ENCODE peak calls at places on chromosomes 12 and 14, in four cellular contexts. E, J, V and O are unnamed samples.

GRCh38 chr14:78170203-78170602 is at the start of gene NRXN3:
- DNase-seq in E (no peak), J (peak), V (no peak), O (no peak)

GRCh38 chr12:56028511-56029165 is 7.8 kb downstream of the IKZF4 start:
- DNase-seq in E (no peak), J (no peak), V (no peak), O (no peak)

GRCh38 chr12:1457901-1458300 is 136.5 kb downstream of the FBXL14 start:
- DNase-seq in E (peak), J (no peak), V (no peak), O (no peak)

GRCh38 chr12:85273411-85274075 is 6.5 kb upstream of the ALX1 start:
- DNase-seq in E (no peak), J (no peak), V (no peak), O (peak)

GRCh38 chr12:10113085-10113484 is 14.3 kb upstream of the CLEC1A start:
- DNase-seq in E (no peak), J (no peak), V (no peak), O (no peak)

GRCh38 chr14:50038398-50039119 is 77.8 kb downstream of the VCPKMT start:
- DNase-seq in E (peak), J (no peak), V (no peak), O (peak)

GRCh38 chr12:6758511-6758910 is 5.6 kb upstream of the MLF2 start:
- DNase-seq in E (no peak), J (no peak), V (no peak), O (no peak)

GRCh38 chr12:58711968-58712367 is 208.3 kb downstream of the LRIG3 start:
- DNase-seq in E (peak), J (no peak), V (no peak), O (no peak)

GRCh38 chr14:101008196-101008595 is 104.7 kb upstream of the RTL1 start:
- DNase-seq in E (no peak), J (peak), V (no peak), O (no peak)

GRCh38 chr14:85154714-85155113 is 375.2 kb upstream of the FLRT2 start:
- DNase-seq in E (no peak), J (no peak), V (no peak), O (no peak)

GRCh38 chr12:51863363-51863920 is 14.9 kb upstream of the FIGNL2 start:
- DNase-seq in E (no peak), J (no peak), V (no peak), O (no peak)

GRCh38 chr12:1634149-1634548 is 5.1 kb downstream of the WNT5B start:
- DNase-seq in E (no peak), J (no peak), V (no peak), O (no peak)

GRCh38 chr14:81453166-81453766 is 53.1 kb upstream of the STON2 start:
- DNase-seq in E (peak), J (no peak), V (no peak), O (peak)

GRCh38 chr14:75907722-75908330 is 74.0 kb downstream of the TGFB3 start:
- DNase-seq in E (no peak), J (no peak), V (no peak), O (no peak)

GRCh38 chr12:78171082-78171481 is 340.4 kb downstream of the NAV3 start:
- DNase-seq in E (no peak), J (no peak), V (no peak), O (no peak)

GRCh38 chr12:52324068-52324444 is 2.9 kb upstream of the KRT83 start:
- DNase-seq in E (no peak), J (no peak), V (no peak), O (no peak)

GRCh38 chr12:3931206-3931605 is 58.0 kb upstream of the PARP11 start:
- DNase-seq in E (no peak), J (no peak), V (no peak), O (no peak)

GRCh38 chr12:81644503-81644902 is 114.6 kb downstream of the PPFIA2 start:
- DNase-seq in E (no peak), J (no peak), V (no peak), O (peak)

GRCh38 chr12:59699408-59700144 is 103.7 kb downstream of the SLC16A7 start:
- DNase-seq in E (peak), J (no peak), V (no peak), O (no peak)

GRCh38 chr12:95742586-95742985 is 48.0 kb downstream of the NTN4 start:
- DNase-seq in E (no peak), J (no peak), V (no peak), O (no peak)

GRCh38 chr14:26621807-26622560 is 24.2 kb upstream of the NOVA1 start:
- DNase-seq in E (no peak), J (no peak), V (no peak), O (no peak)

GRCh38 chr12:1660304-1661187 is 30.3 kb upstream of the ADIPOR2 start:
- DNase-seq in E (no peak), J (no peak), V (peak), O (no peak)

GRCh38 chr12:56941299-56942017 is 7.2 kb upstream of the SDR9C7 start:
- DNase-seq in E (peak), J (no peak), V (no peak), O (no peak)

GRCh38 chr12:130514149-130514551 is 176.5 kb downstream of the PIWIL1 start:
- DNase-seq in E (no peak), J (no peak), V (no peak), O (no peak)

GRCh38 chr14:25048170-25049126 is 1.5 kb downstream of the STXBP6 start:
- DNase-seq in E (no peak), J (peak), V (peak), O (no peak)

GRCh38 chr14:36718216-36718615 is 56.6 kb downstream of the PAX9 start:
- DNase-seq in E (no peak), J (no peak), V (no peak), O (no peak)

GRCh38 chr12:48296586-48297396 is 53.9 kb downstream of the ZNF641 start:
- DNase-seq in E (peak), J (peak), V (peak), O (peak)

GRCh38 chr12:83514372-83514771 is 827.7 kb downstream of the TMTC2 start:
- DNase-seq in E (no peak), J (no peak), V (no peak), O (no peak)

GRCh38 chr12:28108599-28108998 is 81.7 kb upstream of the CCDC91 start:
- DNase-seq in E (peak), J (no peak), V (no peak), O (no peak)

GRCh38 chr14:101878222-101879211 is 85.9 kb upstream of the DYNC1H1 start:
- DNase-seq in E (no peak), J (no peak), V (no peak), O (no peak)

GRCh38 chr14:74491952-74492351 is 1.2 kb downstream of the NPC2 start:
- DNase-seq in E (no peak), J (no peak), V (no peak), O (no peak)
- TF ChIP-seq CTCF in E (peak), J (no peak), V (peak), O (peak)

GRCh38 chr14:96261772-96262485 is 5.9 kb downstream of the BDKRB1 start:
- DNase-seq in E (no peak), J (no peak), V (no peak), O (no peak)
- TF ChIP-seq CTCF in E (no peak), J (no peak), V (no peak), O (no peak)

GRCh38 chr12:132544173-132544468 is 54.2 kb downstream of the FBRSL1 start:
- DNase-seq in E (no peak), J (no peak), V (no peak), O (no peak)
- TF ChIP-seq CTCF in E (peak), J (no peak), V (no peak), O (no peak)

DNA sequence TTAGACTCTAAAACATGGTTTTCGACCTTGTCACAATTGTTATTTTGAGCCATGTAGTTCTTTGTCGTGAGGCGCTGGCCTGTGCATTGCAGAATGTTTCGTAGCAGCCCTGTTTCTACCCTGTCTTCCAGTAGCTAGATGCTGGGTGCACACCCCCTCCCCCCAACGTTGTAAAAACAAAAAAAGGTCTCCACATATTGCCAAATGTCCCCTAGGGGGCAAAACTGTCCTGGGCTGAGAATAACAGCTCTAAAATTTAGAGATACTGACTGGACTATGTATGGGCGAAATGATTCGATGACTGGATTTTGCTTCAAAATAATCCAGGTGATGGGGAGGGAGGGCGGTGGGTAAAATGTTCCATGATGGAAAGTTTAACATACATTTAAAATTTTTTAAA is 126.1 kb upstream of the FUT8 start:
- DNase-seq in E (no peak), J (no peak), V (no peak), O (peak)
- TF ChIP-seq CTCF in E (peak), J (no peak), V (no peak), O (peak)

GRCh38 chr14:97057238-97057637 is 260.1 kb downstream of the VRK1 start:
- DNase-seq in E (no peak), J (no peak), V (no peak), O (no peak)
- TF ChIP-seq CTCF in E (no peak), J (no peak), V (no peak), O (no peak)